ENCODE peak calls at places on chromosome 9, in ten cellular contexts. T is endothelial cell; P is endodermal cell; L is esophagus muscularis mucosa; D is progenitor cell of endocrine pancreas; M is GM13976; F is heart right ventricle; N is tibial nerve; O is foreskin fibroblast; E is CD4-positive, alpha-beta T cell. Q is an unnamed sample.

GRCh38 chr9:88312517-88313103 is 75.6 kb upstream of the SPIN1 start:
- DNase-seq in T (no peak), O (no peak), D (no peak), F (no peak), E (no peak), P (no peak), M (no peak), L (no peak), N (no peak), Q (no peak)

GRCh38 chr9:98867434-98868168 is 60.1 kb downstream of the GALNT12 start:
- DNase-seq in N (peak; percentile 83), L (no peak), E (no peak), P (no peak), M (no peak), D (no peak), O (peak; percentile 98), T (no peak), F (peak; percentile 73), Q (peak; percentile 98)

GRCh38 chr9:18105996-18106595 is 367.9 kb upstream of the ADAMTSL1 start:
- DNase-seq in N (no peak), M (no peak), D (no peak), L (no peak), O (no peak), F (no peak), T (no peak), P (no peak), E (no peak), Q (no peak)

GRCh38 chr9:96858670-96859069 is 4.4 kb upstream of the ZNF782 start:
- DNase-seq in M (no peak), N (no peak), P (no peak), D (no peak), F (no peak), E (no peak), O (no peak), L (no peak), T (no peak), Q (no peak)

GRCh38 chr9:130444565-130445221 is at the start of gene ASS1:
- DNase-seq in F (peak; percentile 84), E (no peak), T (peak; percentile 28), M (peak; percentile 74), L (no peak), N (peak; percentile 21), O (peak; percentile 78), P (peak; percentile 90), D (peak; percentile 39), Q (no peak)

GRCh38 chr9:27925815-27926214 is 352.5 kb upstream of the C9orf72 start:
- DNase-seq in E (no peak), O (no peak), L (no peak), F (no peak), P (no peak), N (no peak), T (no peak), M (no peak), D (no peak), Q (no peak)

GRCh38 chr9:69758981-69759477 is 782 bp downstream of the PTAR1 start:
- DNase-seq in E (no peak), M (no peak), D (no peak), O (no peak), L (no peak), T (no peak), F (no peak), P (no peak), N (peak; percentile 31), Q (peak; percentile 23)

GRCh38 chr9:115999498-115999897 is 154.1 kb upstream of the PAPPA start:
- DNase-seq in O (peak; percentile 65), T (no peak), E (no peak), F (no peak), N (no peak), M (no peak), D (no peak), L (no peak), P (no peak), Q (peak; percentile 55)

GRCh38 chr9:2726620-2727335 is 9.5 kb downstream of the KCNV2 start:
- DNase-seq in T (no peak), P (no peak), O (peak; percentile 55), F (no peak), L (no peak), E (no peak), M (no peak), D (no peak), N (no peak), Q (peak; percentile 63)

GRCh38 chr9:1216532-1216931 is 166.4 kb downstream of the DMRT2 start:
- DNase-seq in O (peak; percentile 69), M (no peak), F (no peak), D (no peak), E (no peak), N (no peak), L (no peak), T (no peak), P (no peak), Q (peak; percentile 57)

GRCh38 chr9:30722065-30722464 is 1662.4 kb upstream of the ACO1 start:
- DNase-seq in M (no peak), P (no peak), T (no peak), O (no peak), E (no peak), L (no peak), N (no peak), D (no peak), F (no peak), Q (no peak)

GRCh38 chr9:36632892-36633291 is 60.2 kb downstream of the MELK start:
- DNase-seq in T (no peak), E (no peak), O (peak; percentile 61), D (no peak), N (no peak), F (no peak), M (peak; percentile 33), P (no peak), L (no peak), Q (peak; percentile 42)

GRCh38 chr9:80664327-80665210 is 1024.8 kb downstream of the TLE1 start:
- DNase-seq in L (no peak), E (no peak), M (no peak), T (no peak), N (no peak), D (no peak), P (no peak), F (no peak), O (no peak), Q (peak; percentile 11)

GRCh38 chr9:70407081-70407503 is 7.4 kb downstream of the KLF9 start:
- DNase-seq in L (no peak), N (no peak), D (no peak), T (no peak), E (no peak), F (no peak), M (no peak), O (peak; percentile 91), P (no peak), Q (peak; percentile 98)

DNA sequence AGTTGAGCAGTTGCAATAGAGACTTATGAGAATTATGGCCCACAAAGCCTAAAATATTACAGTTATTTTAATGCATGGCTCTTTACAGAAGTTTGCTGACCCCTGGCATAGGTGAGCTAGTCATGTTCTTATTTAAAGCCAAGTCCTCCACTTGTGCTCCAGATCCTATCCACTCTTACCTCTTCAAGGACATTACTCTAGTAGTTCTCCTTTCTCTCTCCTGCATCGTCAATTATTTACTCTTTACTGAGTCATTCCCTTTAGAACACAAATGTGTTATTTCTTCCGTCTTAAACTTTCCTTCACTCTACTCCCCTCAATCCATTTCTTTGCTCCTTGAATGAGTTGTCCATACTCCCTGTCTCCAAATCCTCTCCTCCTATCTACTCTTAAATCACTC is 20.6 kb upstream of the TRAF1 start:
- DNase-seq in N (no peak), F (no peak), P (no peak), O (no peak), E (no peak), D (no peak), M (no peak), T (no peak), L (no peak), Q (no peak)
- TF ChIP-seq CTCF in N (no peak), F (no peak), P (no peak), O (no peak), E (no peak), D (no peak), M (no peak), T (no peak), L (no peak), Q (no peak)

GRCh38 chr9:127785023-127785932 is 556 bp upstream of the CDK9 start:
- DNase-seq in T (peak; percentile 92), L (peak; percentile 97), E (peak; percentile 86), O (peak; percentile 91), D (peak; percentile 90), F (peak; percentile 92), M (peak; percentile 91), N (peak; percentile 82), P (peak; percentile 96), Q (peak; percentile 61)

GRCh38 chr9:127785933-127786772 is at the start of gene CDK9:
- DNase-seq in F (peak; percentile 92), L (peak; percentile 96), P (peak; percentile 97), N (peak; percentile 84), D (peak; percentile 88), M (peak; percentile 95), T (peak; percentile 95), O (peak; percentile 96), E (peak; percentile 85), Q (peak; percentile 78)

GRCh38 chr9:127789179-127789578 is 3.3 kb downstream of the CDK9 start:
- DNase-seq in T (no peak), N (no peak), M (no peak), L (no peak), F (no peak), P (no peak), O (no peak), D (no peak), E (no peak), Q (no peak)

GRCh38 chr9:127788337-127789011 is 2.6 kb downstream of the CDK9 start:
- DNase-seq in D (no peak), L (no peak), F (no peak), E (no peak), O (no peak), M (no peak), P (no peak), T (no peak), N (no peak), Q (no peak)

DNA sequence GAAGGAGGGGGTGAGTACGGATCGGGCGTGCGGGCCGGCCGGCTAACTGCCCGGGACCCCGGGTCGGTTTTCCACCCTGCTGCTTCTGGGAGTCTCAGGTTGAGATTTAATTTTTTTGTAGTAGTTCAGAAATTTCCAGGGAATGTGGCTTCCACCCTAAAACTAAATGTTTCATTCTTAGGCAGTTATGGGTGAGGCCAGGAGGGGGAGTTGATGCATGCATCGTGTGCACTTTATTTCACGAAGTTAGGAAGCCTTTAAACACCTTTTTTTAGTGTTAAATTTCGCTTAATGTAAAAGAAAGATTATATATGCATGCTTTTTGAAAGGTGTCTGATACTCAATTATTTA is 914 bp downstream of the CDK9 start:
- DNase-seq in O (no peak), P (no peak), L (no peak), D (no peak), M (no peak), F (no peak), N (no peak), E (no peak), T (no peak), Q (peak; percentile 28)
- TF ChIP-seq CTCF in O (peak; percentile 49), P (peak; percentile 65), L (peak; percentile 12), D (peak; percentile 43), M (peak; percentile 35), F (peak; percentile 53), N (peak; percentile 49), E (peak; percentile 61), T (peak; percentile 52), Q (peak; percentile 58)

GRCh38 chr9:102185962-102186361 is 447.5 kb upstream of the GRIN3A start:
- DNase-seq in T (no peak), O (no peak), L (no peak), E (no peak), N (no peak), F (no peak), M (no peak), D (no peak), P (no peak), Q (no peak)
- TF ChIP-seq CTCF in T (no peak), O (no peak), L (no peak), E (no peak), N (no peak), F (no peak), M (no peak), D (no peak), P (no peak), Q (no peak)

GRCh38 chr9:108889649-108890067 is 27.6 kb downstream of the ACTL7A start:
- DNase-seq in D (no peak), T (no peak), N (no peak), L (no peak), F (no peak), P (no peak), O (peak; percentile 59), M (no peak), E (no peak), Q (peak; percentile 46)
- TF ChIP-seq CTCF in D (no peak), T (no peak), N (no peak), L (no peak), F (peak; percentile 48), P (peak; percentile 60), O (peak; percentile 7), M (no peak), E (no peak), Q (peak; percentile 22)

Q was measured in fibroblast of mammary gland.